ENCODE peak calls at places on chromosomes 3 and 15, in five cellular contexts. One of them, this sample, is unnamed.

GRCh38 chr3:9130318-9131110 is 118.9 kb downstream of the SRGAP3 start:
- DNase-seq in right lobe of liver: no peak
- DNase-seq in thyroid gland: no peak
- DNase-seq in uterus: no peak
- DNase-seq in GM12878: no peak
- DNase-seq in this sample: no peak

GRCh38 chr3:149792485-149793270 is at the start of gene ANKUB1:
- DNase-seq in GM12878: no peak
- DNase-seq in thyroid gland: no peak
- DNase-seq in right lobe of liver: no peak
- DNase-seq in uterus: no peak
- DNase-seq in this sample: no peak

GRCh38 chr3:150278843-150279341 is 129.2 kb upstream of the TSC22D2 start:
- DNase-seq in GM12878: no peak
- DNase-seq in thyroid gland: no peak
- DNase-seq in right lobe of liver: no peak
- DNase-seq in uterus: no peak
- DNase-seq in this sample: no peak

GRCh38 chr15:75655911-75656310 is 8.2 kb downstream of the SNX33 start:
- DNase-seq in uterus: no peak
- DNase-seq in thyroid gland: peak; percentile 60
- DNase-seq in right lobe of liver: no peak
- DNase-seq in GM12878: no peak
- DNase-seq in this sample: no peak

GRCh38 chr15:40859206-40859851 is 14.7 kb downstream of the RHOV start:
- DNase-seq in GM12878: no peak
- DNase-seq in right lobe of liver: peak; percentile 76
- DNase-seq in uterus: peak; percentile 55
- DNase-seq in thyroid gland: peak; percentile 78
- DNase-seq in this sample: peak; percentile 90

GRCh38 chr3:133418361-133418760 is 18.5 kb downstream of the BFSP2 start:
- DNase-seq in GM12878: no peak
- DNase-seq in uterus: no peak
- DNase-seq in thyroid gland: no peak
- DNase-seq in right lobe of liver: no peak
- DNase-seq in this sample: no peak

GRCh38 chr3:30578986-30579579 is 27.3 kb upstream of the TGFBR2 start:
- DNase-seq in right lobe of liver: no peak
- DNase-seq in uterus: peak; percentile 29
- DNase-seq in GM12878: no peak
- DNase-seq in thyroid gland: no peak
- DNase-seq in this sample: no peak

GRCh38 chr15:85517086-85517485 is 136.7 kb downstream of the AKAP13 start:
- DNase-seq in GM12878: no peak
- DNase-seq in uterus: no peak
- DNase-seq in right lobe of liver: no peak
- DNase-seq in thyroid gland: no peak
- DNase-seq in this sample: no peak

GRCh38 chr3:194337965-194338753 is 13.0 kb downstream of the CPN2 start:
- DNase-seq in thyroid gland: no peak
- DNase-seq in right lobe of liver: no peak
- DNase-seq in GM12878: no peak
- DNase-seq in uterus: no peak
- DNase-seq in this sample: no peak

GRCh38 chr15:82572311-82572710 is 32.1 kb upstream of the RPS17 start:
- DNase-seq in right lobe of liver: no peak
- DNase-seq in uterus: no peak
- DNase-seq in GM12878: no peak
- DNase-seq in thyroid gland: peak; percentile 23
- DNase-seq in this sample: no peak

GRCh38 chr3:17632401-17633100 is 109.9 kb downstream of the TBC1D5 start:
- DNase-seq in uterus: no peak
- DNase-seq in GM12878: no peak
- DNase-seq in right lobe of liver: no peak
- DNase-seq in thyroid gland: no peak
- DNase-seq in this sample: no peak

GRCh38 chr3:196357905-196358304 is 19.7 kb upstream of the TM4SF19 start:
- DNase-seq in uterus: no peak
- DNase-seq in GM12878: no peak
- DNase-seq in thyroid gland: no peak
- DNase-seq in right lobe of liver: no peak
- DNase-seq in this sample: no peak

GRCh38 chr15:68354923-68355322 is 77.0 kb downstream of the ITGA11 start:
- DNase-seq in thyroid gland: no peak
- DNase-seq in right lobe of liver: no peak
- DNase-seq in GM12878: no peak
- DNase-seq in uterus: peak; percentile 66
- DNase-seq in this sample: no peak

GRCh38 chr3:60056394-60056793 is 1006.6 kb upstream of the CFAP20DC start:
- DNase-seq in GM12878: no peak
- DNase-seq in thyroid gland: peak; percentile 31
- DNase-seq in right lobe of liver: no peak
- DNase-seq in uterus: no peak
- DNase-seq in this sample: no peak

GRCh38 chr3:143820466-143821221 is 27.6 kb downstream of the SLC9A9 start:
- DNase-seq in right lobe of liver: no peak
- DNase-seq in uterus: no peak
- DNase-seq in thyroid gland: no peak
- DNase-seq in GM12878: no peak
- DNase-seq in this sample: no peak

GRCh38 chr3:50124363-50125226 is 30.5 kb upstream of the SEMA3F start:
- DNase-seq in thyroid gland: no peak
- DNase-seq in uterus: no peak
- DNase-seq in right lobe of liver: peak; percentile 42
- DNase-seq in GM12878: no peak
- DNase-seq in this sample: peak; percentile 67

GRCh38 chr15:64461577-64462162 is 1.3 kb downstream of the ZNF609 start:
- DNase-seq in GM12878: no peak
- DNase-seq in thyroid gland: peak; percentile 26
- DNase-seq in right lobe of liver: no peak
- DNase-seq in uterus: no peak
- DNase-seq in this sample: no peak

GRCh38 chr15:78340243-78341056 is at the start of gene CRABP1:
- DNase-seq in thyroid gland: peak; percentile 30
- DNase-seq in GM12878: no peak
- DNase-seq in uterus: no peak
- DNase-seq in right lobe of liver: no peak
- DNase-seq in this sample: peak; percentile 45

GRCh38 chr3:55797775-55798174 is 310.7 kb upstream of the WNT5A start:
- DNase-seq in right lobe of liver: no peak
- DNase-seq in thyroid gland: no peak
- DNase-seq in uterus: no peak
- DNase-seq in GM12878: no peak
- DNase-seq in this sample: no peak

GRCh38 chr15:47718474-47719440 is 1.5 kb downstream of the SEMA6D start:
- DNase-seq in thyroid gland: peak; percentile 11
- DNase-seq in GM12878: no peak
- DNase-seq in right lobe of liver: no peak
- DNase-seq in uterus: no peak
- DNase-seq in this sample: no peak

GRCh38 chr3:192422998-192423349 is 304.4 kb downstream of the FGF12 start:
- DNase-seq in thyroid gland: no peak
- DNase-seq in right lobe of liver: no peak
- DNase-seq in GM12878: no peak
- DNase-seq in uterus: no peak
- DNase-seq in this sample: no peak

GRCh38 chr3:84444726-84445521 is 513.9 kb upstream of the CADM2 start:
- DNase-seq in thyroid gland: no peak
- DNase-seq in right lobe of liver: no peak
- DNase-seq in GM12878: no peak
- DNase-seq in uterus: no peak
- DNase-seq in this sample: no peak

GRCh38 chr15:66387176-66388056 is 704 bp downstream of the MAP2K1 start:
- DNase-seq in thyroid gland: peak; percentile 53
- DNase-seq in GM12878: no peak
- DNase-seq in uterus: peak; percentile 65
- DNase-seq in right lobe of liver: peak; percentile 75
- DNase-seq in this sample: peak; percentile 91

GRCh38 chr3:45516829-45517228 is 77.7 kb upstream of the LIMD1 start:
- DNase-seq in GM12878: no peak
- DNase-seq in thyroid gland: no peak
- DNase-seq in right lobe of liver: no peak
- DNase-seq in uterus: no peak
- DNase-seq in this sample: no peak

GRCh38 chr3:13518516-13519351 is 30.2 kb upstream of the FBLN2 start:
- DNase-seq in GM12878: no peak
- DNase-seq in thyroid gland: peak; percentile 85
- DNase-seq in right lobe of liver: no peak
- DNase-seq in uterus: peak; percentile 59
- DNase-seq in this sample: peak; percentile 89

GRCh38 chr3:114285648-114286230 is 8.1 kb upstream of the TIGIT start:
- DNase-seq in thyroid gland: no peak
- DNase-seq in uterus: no peak
- DNase-seq in GM12878: no peak
- DNase-seq in right lobe of liver: no peak
- DNase-seq in this sample: no peak

GRCh38 chr3:13076255-13076654 is 3.0 kb upstream of the IQSEC1 start:
- DNase-seq in thyroid gland: no peak
- DNase-seq in uterus: no peak
- DNase-seq in right lobe of liver: no peak
- DNase-seq in GM12878: no peak
- DNase-seq in this sample: no peak

GRCh38 chr15:35281515-35281914 is 196.4 kb upstream of the NANOGP8 start:
- DNase-seq in right lobe of liver: no peak
- DNase-seq in uterus: no peak
- DNase-seq in thyroid gland: no peak
- DNase-seq in GM12878: no peak
- DNase-seq in this sample: no peak

GRCh38 chr3:155325263-155325835 is 31.9 kb upstream of the STRIT1 start:
- DNase-seq in thyroid gland: no peak
- DNase-seq in right lobe of liver: no peak
- DNase-seq in uterus: no peak
- DNase-seq in GM12878: no peak
- DNase-seq in this sample: no peak

GRCh38 chr3:31978553-31978952 is 2.5 kb downstream of the OSBPL10 start:
- DNase-seq in right lobe of liver: no peak
- DNase-seq in GM12878: no peak
- DNase-seq in thyroid gland: no peak
- DNase-seq in uterus: no peak
- DNase-seq in this sample: no peak

GRCh38 chr3:31979006-31979697 is 1.9 kb downstream of the OSBPL10 start:
- DNase-seq in uterus: no peak
- DNase-seq in right lobe of liver: no peak
- DNase-seq in thyroid gland: no peak
- DNase-seq in GM12878: peak; percentile 17
- DNase-seq in this sample: no peak

GRCh38 chr3:31977736-31978135 is 3.3 kb downstream of the OSBPL10 start:
- DNase-seq in GM12878: no peak
- DNase-seq in thyroid gland: no peak
- DNase-seq in right lobe of liver: no peak
- DNase-seq in uterus: no peak
- DNase-seq in this sample: no peak

GRCh38 chr3:31981206-31982181 is at the start of the genes OSBPL10 and ZNF860:
- DNase-seq in uterus: peak; percentile 93
- DNase-seq in thyroid gland: peak; percentile 93
- DNase-seq in right lobe of liver: peak; percentile 78
- DNase-seq in GM12878: no peak
- DNase-seq in this sample: peak; percentile 90

DNA sequence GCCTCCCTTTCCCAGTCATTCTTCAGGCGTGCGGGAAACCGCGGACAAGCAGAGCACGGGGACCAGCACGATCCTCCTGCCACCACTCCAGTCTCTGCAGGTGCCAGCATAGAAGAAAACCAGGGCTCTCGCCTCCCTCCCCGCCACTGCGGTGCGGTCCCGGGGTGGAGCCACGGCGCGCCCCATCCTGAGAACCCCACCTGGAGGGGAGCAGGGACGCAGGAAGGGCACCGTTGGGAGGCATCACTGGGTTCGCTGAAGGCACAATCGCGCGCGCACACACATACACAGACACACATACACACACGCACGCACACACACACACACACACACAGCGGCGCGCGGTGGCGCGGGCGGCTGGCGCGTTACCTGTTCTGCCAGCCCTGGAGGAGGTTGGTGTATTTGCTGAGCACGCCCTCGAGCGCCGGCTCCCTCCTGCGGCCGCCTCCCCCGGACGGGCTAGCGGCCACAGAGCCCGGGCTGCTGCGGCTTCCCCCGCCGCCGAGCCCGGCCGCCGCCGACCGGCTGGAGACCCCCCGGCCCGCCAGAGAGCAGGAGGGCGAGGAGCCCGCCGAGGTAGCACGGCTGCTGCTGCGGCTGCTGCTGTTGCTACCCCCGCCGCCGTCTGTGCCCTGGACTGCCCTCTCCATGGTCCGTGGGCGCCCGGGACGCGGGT is 394 bp downstream of the OSBPL10 start:
- DNase-seq in GM12878: no peak
- DNase-seq in uterus: peak; percentile 51
- DNase-seq in right lobe of liver: peak; percentile 60
- DNase-seq in thyroid gland: peak; percentile 82
- DNase-seq in this sample: peak; percentile 93
- TF ChIP-seq POLR2A in GM12878: no peak
- TF ChIP-seq POLR2A in uterus: no peak
- TF ChIP-seq POLR2A in right lobe of liver: no peak
- TF ChIP-seq POLR2A in thyroid gland: no peak
- TF ChIP-seq POLR2A in this sample: no peak

DNA sequence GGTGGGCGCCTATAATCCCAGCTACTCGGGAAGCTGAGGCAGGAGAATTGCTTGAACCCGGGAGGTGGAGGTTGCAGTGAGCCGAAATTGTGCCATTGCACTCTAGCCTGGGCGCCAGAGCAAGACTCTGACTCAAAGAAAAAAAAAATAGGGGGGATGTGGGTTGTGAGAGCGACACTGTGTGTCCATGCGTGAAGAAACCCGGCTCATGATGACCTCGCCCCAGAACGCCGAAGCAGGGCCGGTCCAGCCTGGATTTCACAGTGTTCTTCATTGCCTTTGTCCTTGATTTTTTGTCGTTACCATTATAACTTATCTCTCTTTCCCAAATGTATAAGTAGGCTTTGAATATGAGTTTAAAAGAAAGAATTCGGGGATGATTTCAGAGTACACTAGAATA is 128.7 kb downstream of the PGPEP1L start:
- DNase-seq in right lobe of liver: no peak
- DNase-seq in uterus: no peak
- DNase-seq in GM12878: no peak
- DNase-seq in thyroid gland: peak; percentile 67
- DNase-seq in this sample: no peak
- H3K27ac ChIP-seq in right lobe of liver: no peak overlapping the region
- H3K27ac ChIP-seq in uterus: no peak overlapping the region
- H3K27ac ChIP-seq in GM12878: no peak overlapping the region
- H3K27ac ChIP-seq in thyroid gland: peak overlapping the region; percentile 64
- H3K27ac ChIP-seq in this sample: no peak overlapping the region

GRCh38 chr15:92650256-92650655 is 5.3 kb downstream of the FAM174B start:
- DNase-seq in GM12878: no peak
- DNase-seq in right lobe of liver: no peak
- DNase-seq in uterus: peak; percentile 52
- DNase-seq in thyroid gland: peak; percentile 87
- DNase-seq in this sample: no peak
- H3K4me3 ChIP-seq in GM12878: peak overlapping the region; percentile 19
- H3K4me3 ChIP-seq in right lobe of liver: no peak overlapping the region
- H3K4me3 ChIP-seq in uterus: no peak overlapping the region
- H3K4me3 ChIP-seq in thyroid gland: no peak overlapping the region
- H3K4me3 ChIP-seq in this sample: no peak overlapping the region

DNA sequence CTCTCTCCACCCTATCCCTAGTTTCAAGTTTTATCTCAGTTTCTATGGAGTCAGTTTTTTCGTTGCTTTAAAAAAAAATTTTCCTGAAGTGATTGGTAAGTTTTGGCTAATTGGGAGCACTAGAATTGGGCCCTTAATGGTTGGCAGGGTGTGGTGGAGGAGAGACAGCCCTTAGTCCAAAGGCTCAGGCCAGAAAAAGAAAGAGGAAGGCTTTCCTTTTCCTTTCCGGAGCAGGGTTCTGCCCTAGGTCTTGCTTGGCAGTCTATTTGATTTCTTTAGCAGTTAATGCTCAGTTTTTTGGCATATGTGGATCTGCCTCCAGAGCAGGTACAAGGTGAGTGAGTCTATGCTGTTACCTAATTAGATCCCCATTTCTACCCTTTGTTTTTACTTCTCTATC is 22.7 kb downstream of the CTNNB1 start:
- DNase-seq in GM12878: no peak
- DNase-seq in thyroid gland: no peak
- DNase-seq in uterus: no peak
- DNase-seq in right lobe of liver: no peak
- DNase-seq in this sample: no peak
- TF ChIP-seq POLR2A in GM12878: no peak
- TF ChIP-seq POLR2A in thyroid gland: no peak
- TF ChIP-seq POLR2A in uterus: no peak
- TF ChIP-seq POLR2A in right lobe of liver: no peak
- TF ChIP-seq POLR2A in this sample: no peak